ENCODE peak calls at places on chromosome 17, in seven cellular contexts. One of them, this sample, is unnamed.
A peak's percentile ranks its signal among the peaks of the same experiment; 100 is the strongest.

GRCh38 chr17:17790673-17791464 is 45.9 kb downstream of the SREBF1 start:
- DNase-seq in IMR-90: no peak
- DNase-seq in spleen: no peak
- DNase-seq in prostate gland: no peak
- DNase-seq in lower leg skin: no peak
- DNase-seq in sigmoid colon: no peak
- DNase-seq in GM12878: no peak
- DNase-seq in this sample: no peak

GRCh38 chr17:2053380-2054261 is 1.3 kb upstream of the HIC1 start:
- DNase-seq in lower leg skin: no peak
- DNase-seq in IMR-90: peak; percentile 67
- DNase-seq in sigmoid colon: peak; percentile 93
- DNase-seq in GM12878: no peak
- DNase-seq in prostate gland: peak; percentile 64
- DNase-seq in spleen: peak; percentile 92
- DNase-seq in this sample: peak; percentile 69

GRCh38 chr17:8745586-8746500 is 1.2 kb upstream of the CCDC42 start:
- DNase-seq in lower leg skin: peak; percentile 27
- DNase-seq in GM12878: peak; percentile 4
- DNase-seq in spleen: peak; percentile 94
- DNase-seq in IMR-90: peak; percentile 29
- DNase-seq in prostate gland: peak; percentile 33
- DNase-seq in sigmoid colon: peak; percentile 83
- DNase-seq in this sample: peak; percentile 52

GRCh38 chr17:71338396-71338795 is 782.4 kb upstream of the SOX9 start:
- DNase-seq in IMR-90: peak; percentile 43
- DNase-seq in spleen: no peak
- DNase-seq in sigmoid colon: no peak
- DNase-seq in lower leg skin: no peak
- DNase-seq in prostate gland: no peak
- DNase-seq in GM12878: no peak
- DNase-seq in this sample: peak; percentile 16

GRCh38 chr17:41024702-41025101 is 2.3 kb downstream of the KRTAP1-5 start:
- DNase-seq in sigmoid colon: no peak
- DNase-seq in prostate gland: no peak
- DNase-seq in GM12878: no peak
- DNase-seq in IMR-90: peak; percentile 14
- DNase-seq in spleen: no peak
- DNase-seq in lower leg skin: no peak
- DNase-seq in this sample: peak; percentile 1

GRCh38 chr17:75909051-75909811 is 4.5 kb upstream of the MRPL38 start:
- DNase-seq in GM12878: no peak
- DNase-seq in IMR-90: no peak
- DNase-seq in spleen: no peak
- DNase-seq in prostate gland: peak; percentile 50
- DNase-seq in lower leg skin: no peak
- DNase-seq in sigmoid colon: no peak
- DNase-seq in this sample: no peak

GRCh38 chr17:47192549-47192948 is 3.5 kb upstream of the CDC27 start:
- DNase-seq in GM12878: peak; percentile 83
- DNase-seq in spleen: no peak
- DNase-seq in IMR-90: no peak
- DNase-seq in lower leg skin: no peak
- DNase-seq in sigmoid colon: no peak
- DNase-seq in prostate gland: no peak
- DNase-seq in this sample: peak; percentile 33

GRCh38 chr17:3602499-3602898 is 6.7 kb downstream of the TRPV1 start:
- DNase-seq in prostate gland: no peak
- DNase-seq in GM12878: no peak
- DNase-seq in sigmoid colon: no peak
- DNase-seq in spleen: no peak
- DNase-seq in lower leg skin: no peak
- DNase-seq in IMR-90: peak; percentile 6
- DNase-seq in this sample: peak; percentile 61

GRCh38 chr17:80859004-80859941 is 132.4 kb upstream of the CHMP6 start:
- DNase-seq in prostate gland: peak; percentile 30
- DNase-seq in GM12878: no peak
- DNase-seq in spleen: peak; percentile 73
- DNase-seq in lower leg skin: no peak
- DNase-seq in IMR-90: peak; percentile 97
- DNase-seq in sigmoid colon: peak; percentile 94
- DNase-seq in this sample: no peak

GRCh38 chr17:21814776-21815175 is 122.5 kb downstream of the KCNJ18 start:
- DNase-seq in sigmoid colon: no peak
- DNase-seq in spleen: no peak
- DNase-seq in GM12878: no peak
- DNase-seq in IMR-90: no peak
- DNase-seq in prostate gland: no peak
- DNase-seq in lower leg skin: no peak
- DNase-seq in this sample: no peak

GRCh38 chr17:74868908-74869255 is 3.9 kb downstream of the FDXR start:
- DNase-seq in GM12878: no peak
- DNase-seq in lower leg skin: no peak
- DNase-seq in sigmoid colon: no peak
- DNase-seq in prostate gland: no peak
- DNase-seq in spleen: no peak
- DNase-seq in IMR-90: no peak
- DNase-seq in this sample: no peak

GRCh38 chr17:15157051-15157450 is 108.1 kb downstream of the PMP22 start:
- DNase-seq in sigmoid colon: no peak
- DNase-seq in spleen: no peak
- DNase-seq in prostate gland: no peak
- DNase-seq in IMR-90: peak; percentile 44
- DNase-seq in GM12878: no peak
- DNase-seq in lower leg skin: no peak
- DNase-seq in this sample: peak; percentile 55

GRCh38 chr17:13888043-13888442 is 181.3 kb upstream of the COX10 start:
- DNase-seq in IMR-90: peak; percentile 35
- DNase-seq in lower leg skin: no peak
- DNase-seq in prostate gland: no peak
- DNase-seq in GM12878: no peak
- DNase-seq in sigmoid colon: no peak
- DNase-seq in spleen: no peak
- DNase-seq in this sample: no peak

GRCh38 chr17:68794636-68795503 is 160.3 kb downstream of the ABCA8 start:
- DNase-seq in sigmoid colon: no peak
- DNase-seq in spleen: no peak
- DNase-seq in GM12878: no peak
- DNase-seq in prostate gland: no peak
- DNase-seq in lower leg skin: no peak
- DNase-seq in IMR-90: peak; percentile 60
- DNase-seq in this sample: no peak

GRCh38 chr17:76336756-76337412 is 16.8 kb downstream of the PRPSAP1 start:
- DNase-seq in spleen: no peak
- DNase-seq in prostate gland: no peak
- DNase-seq in sigmoid colon: peak; percentile 13
- DNase-seq in IMR-90: no peak
- DNase-seq in lower leg skin: no peak
- DNase-seq in GM12878: no peak
- DNase-seq in this sample: peak; percentile 57

GRCh38 chr17:45688820-45689219 is 95.3 kb upstream of the CRHR1 start:
- DNase-seq in GM12878: no peak
- DNase-seq in sigmoid colon: no peak
- DNase-seq in lower leg skin: no peak
- DNase-seq in prostate gland: no peak
- DNase-seq in spleen: no peak
- DNase-seq in IMR-90: no peak
- DNase-seq in this sample: no peak

GRCh38 chr17:41734949-41735313 is 488 bp upstream of the HAP1 start:
- DNase-seq in prostate gland: no peak
- DNase-seq in sigmoid colon: no peak
- DNase-seq in lower leg skin: no peak
- DNase-seq in IMR-90: peak; percentile 6
- DNase-seq in spleen: no peak
- DNase-seq in GM12878: no peak
- DNase-seq in this sample: no peak

GRCh38 chr17:50519141-50519834 is 11.0 kb downstream of the MYCBPAP start:
- DNase-seq in GM12878: no peak
- DNase-seq in spleen: no peak
- DNase-seq in sigmoid colon: no peak
- DNase-seq in lower leg skin: no peak
- DNase-seq in prostate gland: no peak
- DNase-seq in IMR-90: no peak
- DNase-seq in this sample: no peak

GRCh38 chr17:45346255-45347015 is 29.6 kb upstream of the MAP3K14 start:
- DNase-seq in lower leg skin: no peak
- DNase-seq in sigmoid colon: peak; percentile 63
- DNase-seq in prostate gland: no peak
- DNase-seq in spleen: peak; percentile 32
- DNase-seq in IMR-90: peak; percentile 8
- DNase-seq in GM12878: no peak
- DNase-seq in this sample: no peak

GRCh38 chr17:50257574-50258224 is 16.6 kb upstream of the TMEM92 start:
- DNase-seq in spleen: no peak
- DNase-seq in GM12878: no peak
- DNase-seq in sigmoid colon: peak; percentile 72
- DNase-seq in IMR-90: no peak
- DNase-seq in lower leg skin: peak; percentile 17
- DNase-seq in prostate gland: no peak
- DNase-seq in this sample: no peak

GRCh38 chr17:80830020-80830780 is 161.4 kb upstream of the CHMP6 start:
- DNase-seq in sigmoid colon: peak; percentile 9
- DNase-seq in lower leg skin: no peak
- DNase-seq in IMR-90: no peak
- DNase-seq in GM12878: no peak
- DNase-seq in spleen: no peak
- DNase-seq in prostate gland: no peak
- DNase-seq in this sample: no peak

GRCh38 chr17:20263595-20263994 is 203.7 kb downstream of the LGALS9B start:
- DNase-seq in spleen: no peak
- DNase-seq in GM12878: no peak
- DNase-seq in prostate gland: no peak
- DNase-seq in IMR-90: peak; percentile 61
- DNase-seq in lower leg skin: no peak
- DNase-seq in sigmoid colon: no peak
- DNase-seq in this sample: no peak

GRCh38 chr17:75412455-75413317 is 7.2 kb upstream of the GRB2 start:
- DNase-seq in lower leg skin: peak; percentile 41
- DNase-seq in sigmoid colon: peak; percentile 74
- DNase-seq in spleen: no peak
- DNase-seq in prostate gland: peak; percentile 38
- DNase-seq in IMR-90: peak; percentile 62
- DNase-seq in GM12878: no peak
- DNase-seq in this sample: peak; percentile 83

DNA sequence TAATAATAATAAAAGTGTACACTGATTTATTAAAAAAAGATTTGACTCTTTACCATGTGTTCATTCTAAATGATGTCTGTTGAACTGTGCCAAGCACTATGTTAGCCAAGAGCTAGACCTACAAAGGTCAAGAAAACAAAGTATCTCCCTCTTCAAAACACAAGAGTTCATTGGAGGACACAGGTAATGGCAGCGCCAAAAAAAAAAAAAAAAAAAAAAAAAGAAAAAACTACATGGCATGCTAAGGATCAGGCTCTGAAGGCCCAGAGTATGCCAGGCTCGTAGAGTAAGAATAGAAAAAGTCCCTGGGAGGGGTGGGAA is 35.2 kb downstream of the CYTH1 start:
- DNase-seq in sigmoid colon: no peak
- DNase-seq in lower leg skin: no peak
- DNase-seq in prostate gland: no peak
- DNase-seq in IMR-90: no peak
- DNase-seq in spleen: no peak
- DNase-seq in GM12878: no peak
- DNase-seq in this sample: no peak
- TF ChIP-seq CTCF in sigmoid colon: no peak
- TF ChIP-seq CTCF in lower leg skin: no peak
- TF ChIP-seq CTCF in prostate gland: no peak
- TF ChIP-seq CTCF in IMR-90: no peak
- TF ChIP-seq CTCF in spleen: no peak
- TF ChIP-seq CTCF in GM12878: no peak
- TF ChIP-seq CTCF in this sample: no peak

DNA sequence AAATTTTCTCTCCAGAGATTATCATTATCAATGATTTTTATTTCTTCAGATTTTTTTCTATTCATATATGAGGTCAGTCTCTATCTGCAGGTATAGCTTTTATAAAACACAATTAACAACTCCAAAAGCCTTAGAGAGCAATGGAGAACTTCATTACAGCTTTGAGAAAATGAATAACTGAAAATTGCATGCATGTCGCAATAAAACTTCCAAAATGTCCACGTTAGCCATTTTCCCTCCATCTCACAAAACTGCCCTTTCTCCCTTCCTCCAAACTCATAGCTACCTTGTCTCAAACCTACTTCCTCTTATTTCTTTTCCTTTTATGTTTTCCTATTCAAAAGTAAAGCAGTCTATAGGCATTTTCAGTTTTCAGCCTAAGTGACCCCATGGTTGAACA is 154.4 kb upstream of the MED13 start:
- DNase-seq in IMR-90: no peak
- DNase-seq in prostate gland: no peak
- DNase-seq in GM12878: no peak
- DNase-seq in lower leg skin: no peak
- DNase-seq in spleen: no peak
- DNase-seq in sigmoid colon: no peak
- DNase-seq in this sample: no peak
- H3K4me3 ChIP-seq in IMR-90: no peak overlapping the region
- H3K4me3 ChIP-seq in prostate gland: no peak overlapping the region
- H3K4me3 ChIP-seq in GM12878: no peak overlapping the region
- H3K4me3 ChIP-seq in lower leg skin: no peak overlapping the region
- H3K4me3 ChIP-seq in spleen: no peak overlapping the region
- H3K4me3 ChIP-seq in sigmoid colon: no peak overlapping the region
- H3K4me3 ChIP-seq in this sample: no peak overlapping the region

DNA sequence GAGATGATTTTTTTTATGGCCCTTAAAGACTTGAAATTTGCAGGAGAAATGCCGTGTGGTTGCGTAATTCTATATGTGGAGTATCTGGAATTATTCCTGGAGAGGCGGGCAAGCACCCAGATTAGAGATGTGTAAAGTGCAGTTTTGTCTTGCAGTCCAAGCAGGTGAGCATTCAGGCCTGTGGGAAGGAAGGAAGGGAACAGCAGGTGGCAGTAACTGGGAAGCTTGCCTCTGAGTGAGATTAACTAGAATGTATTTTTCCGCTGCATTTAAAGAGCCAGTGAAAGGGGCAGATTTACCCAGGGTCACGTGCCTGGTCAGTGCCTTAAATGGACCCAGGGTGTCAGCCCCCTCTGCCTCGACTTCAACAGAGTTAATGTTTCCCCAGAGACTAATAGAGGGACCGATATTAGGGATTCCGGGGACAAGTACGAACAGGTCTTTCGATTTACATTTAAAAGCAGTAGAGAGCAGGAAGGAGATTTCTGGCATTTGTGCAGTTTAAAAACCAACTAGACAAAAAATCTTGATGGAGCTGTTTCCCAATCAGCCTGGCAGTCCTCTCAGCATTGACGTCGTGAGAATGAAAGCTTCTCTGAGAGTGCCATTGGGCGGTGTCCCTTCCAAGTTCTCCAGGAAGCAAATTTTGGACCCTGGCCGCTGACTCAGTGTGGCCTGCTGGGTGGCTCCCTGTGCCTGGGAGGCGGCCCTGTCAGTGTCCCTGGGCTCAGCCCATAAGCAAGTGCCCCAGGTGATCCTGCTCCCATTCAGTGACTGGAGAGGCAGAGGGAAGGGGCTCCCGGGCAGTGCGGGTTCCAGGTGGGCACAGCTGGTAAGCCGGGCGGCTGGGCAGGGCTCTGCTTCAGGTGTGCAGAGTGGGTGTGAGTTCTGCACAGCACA is 38.2 kb downstream of the KSR1 start:
- DNase-seq in sigmoid colon: peak; percentile 83
- DNase-seq in spleen: no peak
- DNase-seq in prostate gland: peak; percentile 93
- DNase-seq in GM12878: no peak
- DNase-seq in IMR-90: peak; percentile 42
- DNase-seq in lower leg skin: peak; percentile 91
- DNase-seq in this sample: no peak
- TF ChIP-seq POLR2A in sigmoid colon: no peak
- TF ChIP-seq POLR2A in spleen: no peak
- TF ChIP-seq POLR2A in prostate gland: peak; percentile 73
- TF ChIP-seq POLR2A in GM12878: no peak
- TF ChIP-seq POLR2A in IMR-90: no peak
- TF ChIP-seq POLR2A in lower leg skin: no peak
- TF ChIP-seq POLR2A in this sample: no peak

GRCh38 chr17:31286587-31286986 is 10.5 kb downstream of the OMG start:
- DNase-seq in spleen: no peak
- DNase-seq in IMR-90: no peak
- DNase-seq in GM12878: no peak
- DNase-seq in sigmoid colon: no peak
- DNase-seq in lower leg skin: no peak
- DNase-seq in prostate gland: no peak
- DNase-seq in this sample: no peak
- TF ChIP-seq CTCF in spleen: no peak
- TF ChIP-seq CTCF in IMR-90: no peak
- TF ChIP-seq CTCF in GM12878: no peak
- TF ChIP-seq CTCF in sigmoid colon: no peak
- TF ChIP-seq CTCF in lower leg skin: no peak
- TF ChIP-seq CTCF in prostate gland: no peak
- TF ChIP-seq CTCF in this sample: no peak